ENCODE peak calls at places on chromosomes 1 and 21, in six cellular contexts. C is fibroblast of the aortic adventitia, L is endothelial cell, I is brain microvascular endothelial cell, M is glutamatergic neuron, Z is astrocyte of the spinal cord. X is an unnamed sample.

GRCh38 chr1:224160171-224160682 is 22.8 kb upstream of the DEGS1 start:
- DNase-seq in C (no peak), L (no peak), I (no peak), M (no peak), Z (no peak), X (no peak)

GRCh38 chr1:50332941-50333594 is 90.2 kb downstream of the DMRTA2 start:
- DNase-seq in C (peak; percentile 28), L (peak; percentile 89), I (peak; percentile 6), M (peak; percentile 91), Z (peak; percentile 32), X (peak; percentile 87)

GRCh38 chr1:217089239-217090014 is 366.2 kb upstream of the ESRRG start:
- DNase-seq in C (peak; percentile 49), L (peak; percentile 14), I (peak; percentile 67), M (peak; percentile 34), Z (peak; percentile 61), X (peak; percentile 30)

GRCh38 chr1:3069491-3070303 is 694 bp downstream of the PRDM16 start:
- DNase-seq in C (peak; percentile 81), L (peak; percentile 51), I (peak; percentile 50), M (peak; percentile 40), Z (peak; percentile 65), X (no peak)

GRCh38 chr1:228667224-228667623 is 68.1 kb upstream of the RHOU start:
- DNase-seq in C (no peak), L (no peak), I (no peak), M (no peak), Z (no peak), X (no peak)

GRCh38 chr1:42703888-42704464 is 21.8 kb downstream of the YBX1 start:
- DNase-seq in C (no peak), L (no peak), I (no peak), M (no peak), Z (no peak), X (no peak)

GRCh38 chr1:94105957-94106529 is 14.9 kb downstream of the ABCA4 start:
- DNase-seq in C (no peak), L (no peak), I (no peak), M (no peak), Z (peak; percentile 71), X (no peak)

GRCh38 chr1:94643776-94644175 is 102.2 kb upstream of the F3 start:
- DNase-seq in C (no peak), L (no peak), I (no peak), M (no peak), Z (no peak), X (no peak)

GRCh38 chr1:53559391-53559815 is 100.2 kb downstream of the DMRTB1 start:
- DNase-seq in C (no peak), L (no peak), I (no peak), M (peak; percentile 18), Z (no peak), X (no peak)

GRCh38 chr21:33299181-33299752 is 25.5 kb upstream of the IFNAR1 start:
- DNase-seq in C (no peak), L (no peak), I (no peak), M (no peak), Z (no peak), X (peak; percentile 37)

GRCh38 chr1:13809461-13810159 is 109.6 kb downstream of the PRDM2 start:
- DNase-seq in C (peak; percentile 19), L (no peak), I (no peak), M (no peak), Z (no peak), X (no peak)

GRCh38 chr1:108075055-108075454 is 110.1 kb upstream of the VAV3 start:
- DNase-seq in C (no peak), L (no peak), I (no peak), M (no peak), Z (no peak), X (peak; percentile 9)

GRCh38 chr21:45887121-45887611 is 94.4 kb upstream of the COL6A1 start:
- DNase-seq in C (no peak), L (no peak), I (peak; percentile 46), M (no peak), Z (peak; percentile 60), X (no peak)

GRCh38 chr1:28592314-28593071 is 428 bp downstream of the RAB42 start:
- DNase-seq in C (no peak), L (no peak), I (no peak), M (peak; percentile 27), Z (no peak), X (peak; percentile 61)

GRCh38 chr1:15741183-15741850 is 982 bp upstream of the TMEM82 start:
- DNase-seq in C (peak; percentile 58), L (peak; percentile 75), I (peak; percentile 47), M (peak; percentile 86), Z (peak; percentile 63), X (peak; percentile 90)

GRCh38 chr1:29470788-29471119 is 234.4 kb downstream of the PTPRU start:
- DNase-seq in C (no peak), L (no peak), I (no peak), M (no peak), Z (no peak), X (no peak)

GRCh38 chr1:235421751-235422150 is 54.5 kb downstream of the TBCE start:
- DNase-seq in C (no peak), L (no peak), I (no peak), M (no peak), Z (no peak), X (no peak)

GRCh38 chr1:44780583-44781121 is 5.3 kb downstream of the RPS8 start:
- DNase-seq in C (no peak), L (no peak), I (no peak), M (no peak), Z (no peak), X (no peak)

GRCh38 chr1:65377496-65378268 is 42.8 kb upstream of the LEPR start:
- DNase-seq in C (no peak), L (no peak), I (no peak), M (no peak), Z (no peak), X (no peak)

GRCh38 chr1:234554478-234555311 is 55.3 kb downstream of the IRF2BP2 start:
- DNase-seq in C (no peak), L (no peak), I (no peak), M (no peak), Z (peak; percentile 14), X (no peak)

GRCh38 chr21:39373634-39374033 is 24.7 kb upstream of the HMGN1 start:
- DNase-seq in C (peak; percentile 46), L (peak; percentile 23), I (peak; percentile 39), M (no peak), Z (peak; percentile 38), X (no peak)

GRCh38 chr1:14765773-14766172 is 167.3 kb downstream of the KAZN start:
- DNase-seq in C (no peak), L (no peak), I (no peak), M (no peak), Z (no peak), X (no peak)

GRCh38 chr1:31669786-31670582 is 25.3 kb upstream of the PEF1 start:
- DNase-seq in C (peak; percentile 53), L (no peak), I (peak; percentile 22), M (no peak), Z (peak; percentile 68), X (no peak)
- TF ChIP-seq CTCF in C (no peak), L (no peak), I (peak; percentile 56), M (no peak), Z (peak; percentile 40), X (peak; percentile 18)

GRCh38 chr1:165436994-165437393 is 7.9 kb downstream of the RXRG start:
- DNase-seq in C (no peak), L (no peak), I (no peak), M (no peak), Z (no peak), X (no peak)

GRCh38 chr1:165439287-165439686 is 5.6 kb downstream of the RXRG start:
- DNase-seq in C (no peak), L (no peak), I (no peak), M (peak; percentile 80), Z (no peak), X (no peak)

GRCh38 chr1:165431079-165431478 is 13.8 kb downstream of the RXRG start:
- DNase-seq in C (no peak), L (no peak), I (no peak), M (no peak), Z (no peak), X (peak; percentile 13)

GRCh38 chr1:165434264-165434663 is 10.7 kb downstream of the RXRG start:
- DNase-seq in C (no peak), L (no peak), I (no peak), M (no peak), Z (no peak), X (no peak)
- TF ChIP-seq CTCF in C (no peak), L (no peak), I (no peak), M (no peak), Z (no peak), X (no peak)

DNA sequence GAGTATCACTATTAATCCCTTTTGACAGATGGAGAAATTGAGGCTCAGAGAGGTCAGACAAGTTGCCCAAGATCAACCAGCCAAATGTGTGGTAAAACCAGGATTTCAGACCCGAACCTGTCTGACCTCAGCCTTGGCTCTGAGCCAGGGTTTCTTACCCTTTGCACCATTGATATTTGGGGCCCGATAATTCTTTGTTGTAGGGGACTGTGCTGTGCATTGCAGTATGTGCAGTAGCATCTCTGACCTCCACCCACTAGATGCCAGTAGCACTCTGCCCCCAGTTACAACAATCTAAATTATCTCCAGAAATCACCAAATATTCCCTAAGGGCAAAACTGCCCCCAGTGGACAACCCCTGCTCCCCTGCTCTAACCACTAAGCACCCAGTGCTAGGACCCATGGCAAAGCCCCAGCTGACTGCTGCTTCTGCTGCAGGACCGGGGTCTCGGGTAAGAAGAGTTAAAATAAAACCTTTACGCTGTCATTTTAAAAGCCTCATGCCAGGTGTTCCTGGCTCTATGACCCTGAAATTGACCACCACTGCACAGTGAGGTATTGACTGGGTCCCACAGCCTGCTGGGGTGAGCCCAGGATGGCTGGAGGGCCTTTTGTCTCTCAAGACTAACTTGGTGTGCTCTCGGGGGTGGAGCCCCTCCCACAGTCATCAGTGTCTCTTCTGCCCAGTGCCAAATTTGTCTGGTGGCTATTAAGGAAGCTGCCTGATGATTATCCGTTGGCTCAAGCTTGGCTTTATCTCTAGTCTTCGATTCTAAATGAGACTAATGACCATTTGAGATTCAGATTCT is 5.6 kb upstream of the MAN1C1 start:
- DNase-seq in C (peak; percentile 43), L (no peak), I (no peak), M (no peak), Z (no peak), X (no peak)
- TF ChIP-seq CTCF in C (peak; percentile 56), L (no peak), I (peak; percentile 59), M (no peak), Z (peak; percentile 19), X (peak; percentile 24)

DNA sequence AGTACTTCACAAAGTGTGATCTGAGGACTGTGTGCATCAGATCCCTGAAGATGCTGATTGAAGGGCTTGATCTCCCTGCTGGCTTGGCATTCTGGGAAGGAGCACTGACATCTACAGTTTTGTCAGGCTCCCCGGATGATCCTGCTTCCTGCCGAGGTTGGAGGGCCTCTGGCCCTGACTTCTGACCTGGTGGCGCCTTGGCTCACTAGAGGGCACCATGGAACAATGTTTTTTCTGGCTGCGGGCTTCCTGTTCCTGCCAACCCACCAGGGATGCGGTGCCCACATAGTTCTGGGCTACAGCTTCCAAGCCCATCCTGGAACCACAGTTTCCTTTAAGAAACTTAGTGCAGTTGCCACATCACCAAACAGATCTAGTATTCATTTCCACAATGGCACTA is 38.8 kb upstream of the RASAL2 start:
- DNase-seq in C (peak; percentile 34), L (peak; percentile 42), I (no peak), M (no peak), Z (no peak), X (no peak)
- TF ChIP-seq CTCF in C (peak; percentile 20), L (no peak), I (peak; percentile 39), M (no peak), Z (peak; percentile 12), X (peak; percentile 65)

X was measured in GM13977.